ENCODE peak calls at places on chromosomes 1 and 21, in seven cellular contexts. I is HepG2, U is K562, D is SK-N-SH, M is HCT116, Y is GM12878, X is H1. H is an unnamed sample.

GRCh38 chr1:41779350-41779749 is 139.4 kb downstream of the HIVEP3 start:
- DNase-seq in D (no peak), Y (no peak), I (no peak), U (no peak), M (no peak), X (no peak), H (no peak)

GRCh38 chr1:151617995-151618394 is 6.1 kb downstream of the SNX27 start:
- DNase-seq in U (no peak), I (no peak), Y (no peak), M (no peak), D (no peak), X (no peak), H (no peak)

GRCh38 chr1:81922955-81923354 is 122.2 kb downstream of the ADGRL2 start:
- DNase-seq in I (no peak), U (no peak), D (no peak), M (no peak), Y (no peak), X (no peak), H (no peak)

GRCh38 chr21:42632336-42632751 is 21.1 kb upstream of the PDE9A start:
- DNase-seq in D (no peak), I (no peak), U (no peak), X (no peak), Y (no peak), M (no peak), H (no peak)

GRCh38 chr1:28156821-28157220 is 19.7 kb downstream of the PTAFR start:
- DNase-seq in U (no peak), M (no peak), D (no peak), Y (no peak), X (no peak), I (no peak), H (no peak)

GRCh38 chr21:44911384-44912157 is 9.1 kb downstream of the ITGB2 start:
- DNase-seq in Y (no peak), I (peak), M (no peak), D (peak), U (peak), X (no peak), H (peak)

GRCh38 chr21:34126269-34126668 is 52.9 kb downstream of the MRPS6 start:
- DNase-seq in D (no peak), Y (no peak), M (no peak), I (no peak), X (no peak), U (no peak), H (no peak)

GRCh38 chr1:21623411-21623961 is 45.7 kb downstream of the RAP1GAP start:
- DNase-seq in X (no peak), U (no peak), Y (no peak), I (peak), D (peak), M (no peak), H (no peak)

GRCh38 chr1:6489799-6490180 is 1.7 kb downstream of the PLEKHG5 start:
- DNase-seq in M (peak), Y (peak), I (peak), U (peak), D (peak), X (peak), H (peak)

GRCh38 chr1:24526045-24526444 is 23.4 kb downstream of the RCAN3 start:
- DNase-seq in D (no peak), I (no peak), Y (no peak), X (no peak), M (no peak), U (no peak), H (no peak)

GRCh38 chr1:202806845-202807366 is 1.3 kb downstream of the KDM5B start:
- DNase-seq in U (peak), D (no peak), Y (no peak), M (no peak), X (peak), I (no peak), H (peak)

GRCh38 chr21:33024278-33025103 is 1.2 kb upstream of the OLIG2 start:
- DNase-seq in X (no peak), U (no peak), Y (no peak), D (peak), I (no peak), M (no peak), H (no peak)

GRCh38 chr1:119308806-119309205 is 59.8 kb upstream of the HAO2 start:
- DNase-seq in U (no peak), M (no peak), X (no peak), Y (no peak), I (no peak), D (no peak), H (no peak)

GRCh38 chr21:44337941-44338895 is 972 bp downstream of the CFAP410 start:
- DNase-seq in M (peak), U (peak), X (peak), Y (no peak), I (peak), D (peak), H (peak)

GRCh38 chr1:62391369-62391971 is 45.4 kb upstream of the USP1 start:
- DNase-seq in I (peak), X (peak), Y (no peak), M (peak), U (peak), D (peak), H (peak)

GRCh38 chr1:86758570-86758969 is 54.2 kb downstream of the SH3GLB1 start:
- DNase-seq in U (no peak), X (no peak), M (no peak), Y (no peak), I (peak), D (no peak), H (no peak)

GRCh38 chr1:32414186-32414886 is 20.1 kb upstream of the BSDC1 start:
- DNase-seq in Y (no peak), M (no peak), I (no peak), U (no peak), X (no peak), D (no peak), H (no peak)
- TF ChIP-seq MAX in Y (no peak), M (no peak), I (no peak), U (no peak), X (no peak), D (no peak), H (no peak)

GRCh38 chr1:78006491-78006890 is 1.8 kb downstream of the DNAJB4 start:
- DNase-seq in I (no peak), U (no peak), D (no peak), X (no peak), Y (no peak), M (no peak), H (peak)

GRCh38 chr1:78009276-78009675 is 4.5 kb downstream of the DNAJB4 start:
- DNase-seq in M (no peak), X (no peak), I (no peak), D (no peak), U (no peak), Y (no peak), H (peak)

GRCh38 chr1:78005755-78006154 is 1.0 kb downstream of the DNAJB4 start:
- DNase-seq in D (peak), Y (no peak), I (peak), X (no peak), U (no peak), M (peak), H (peak)

GRCh38 chr1:78009836-78010235 is 5.1 kb downstream of the DNAJB4 start:
- DNase-seq in X (no peak), Y (no peak), U (no peak), D (no peak), I (no peak), M (no peak), H (peak)

DNA sequence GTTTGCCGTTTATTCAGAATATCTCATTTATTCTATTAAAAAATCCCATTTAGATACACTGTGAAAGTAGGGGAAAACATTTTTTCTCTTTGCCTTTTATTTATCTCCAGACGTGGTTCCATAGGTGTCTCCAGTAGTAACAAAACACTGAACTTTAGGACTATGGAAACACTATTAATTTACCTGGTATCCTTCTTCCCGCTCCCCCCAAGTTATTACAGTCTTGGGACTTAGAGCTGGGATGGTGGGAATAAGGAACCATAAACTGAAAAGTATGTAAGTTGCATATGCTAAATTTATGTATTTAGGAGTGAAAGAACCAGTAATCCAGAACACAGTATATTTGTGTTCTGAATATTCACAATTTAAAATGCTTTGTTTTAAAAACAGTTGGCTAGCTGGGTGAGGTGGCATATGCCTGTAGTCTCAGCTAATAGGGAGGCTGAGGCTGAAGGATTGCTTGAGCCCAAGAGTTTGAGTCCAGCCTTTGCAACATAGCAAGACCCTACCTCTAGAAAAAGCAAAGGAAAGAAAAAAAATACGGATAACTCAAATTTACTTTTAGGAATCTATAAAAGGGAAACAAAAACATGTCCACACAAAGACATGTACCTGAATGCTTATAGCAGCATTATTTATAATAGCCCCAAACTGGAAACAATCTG is 3.1 kb downstream of the DNAJB4 start:
- DNase-seq in Y (no peak), D (no peak), U (no peak), X (no peak), I (no peak), M (no peak), H (peak)
- H3K9ac ChIP-seq in Y (peak), D (peak), U (peak), X (no peak), I (no peak), M (no peak), H (peak)

GRCh38 chr21:22083899-22084298 is 1085.7 kb downstream of the NCAM2 start:
- DNase-seq in X (no peak), U (no peak), M (no peak), D (no peak), I (no peak), Y (no peak), H (no peak)
- H2AFZ ChIP-seq in X (no peak), U (no peak), M (no peak), D (no peak), I (no peak), Y (no peak), H (no peak)

GRCh38 chr1:112529301-112529700 is 20.5 kb downstream of the WNT2B start:
- DNase-seq in I (no peak), Y (no peak), X (no peak), U (no peak), M (no peak), D (no peak), H (no peak)

GRCh38 chr1:112530832-112531231 is 22.1 kb downstream of the WNT2B start:
- DNase-seq in I (no peak), Y (no peak), U (no peak), D (no peak), M (no peak), X (no peak), H (no peak)

GRCh38 chr1:112532074-112532473 is 23.3 kb downstream of the WNT2B start:
- DNase-seq in Y (no peak), D (no peak), X (no peak), M (no peak), U (no peak), I (no peak), H (no peak)

GRCh38 chr1:112536561-112536960 is 27.8 kb downstream of the WNT2B start:
- DNase-seq in X (no peak), D (no peak), Y (no peak), M (no peak), U (no peak), I (no peak), H (no peak)

GRCh38 chr1:112533029-112533428 is 24.3 kb downstream of the WNT2B start:
- DNase-seq in U (no peak), I (no peak), M (no peak), X (no peak), Y (no peak), D (no peak), H (no peak)
- TF ChIP-seq MAX in U (no peak), I (no peak), M (no peak), X (no peak), Y (no peak), D (no peak), H (no peak)

GRCh38 chr1:207054476-207054875 is 1.4 kb downstream of the PFKFB2 start:
- DNase-seq in M (no peak), U (no peak), D (no peak), X (no peak), Y (no peak), I (no peak), H (no peak)
- H3K9ac ChIP-seq in M (no peak), U (no peak), D (no peak), X (no peak), Y (no peak), I (no peak), H (no peak)

DNA sequence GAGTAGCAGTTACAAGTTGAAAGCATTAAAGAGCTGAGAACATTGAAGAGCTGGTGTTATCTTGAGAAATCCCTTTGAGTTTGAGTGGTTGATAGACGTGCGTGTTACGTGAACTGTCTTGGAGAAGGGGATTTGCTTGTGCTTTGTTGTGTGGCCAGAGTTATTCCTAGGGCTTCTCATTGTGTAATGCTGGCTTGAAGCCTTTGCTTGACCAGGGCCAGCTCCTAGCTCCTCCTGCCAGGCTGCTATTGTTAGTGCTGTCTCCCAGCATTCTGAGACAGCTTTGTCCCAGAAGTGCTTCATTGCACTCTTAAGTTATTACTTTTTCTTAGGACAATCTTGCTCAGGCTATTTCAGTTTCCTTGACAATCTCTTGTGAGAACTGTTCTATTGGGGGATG is 116.2 kb upstream of the KCNK2 start:
- DNase-seq in X (no peak), Y (no peak), D (no peak), I (no peak), M (no peak), U (no peak), H (no peak)
- H2AFZ ChIP-seq in X (peak), Y (no peak), D (no peak), I (no peak), M (no peak), U (no peak), H (no peak)

H was measured in endothelial cell of umbilical vein.